ENCODE peak calls at places on chromosomes 4 and X, in five cellular contexts. One of them, this sample, is unnamed.

GRCh38 chr4:157564771-157565170 is 344.2 kb downstream of the GRIA2 start:
- DNase-seq in Caki2: no peak
- DNase-seq in hepatocyte: no peak
- DNase-seq in activated CD4-positive, alpha-beta T cell treated with anti-CD3 and anti-CD28 coated beads, Interleukin-2, amount 50 U/mL, for 48 hours: no peak
- DNase-seq in midbrain: no peak
- DNase-seq in this sample: no peak

GRCh38 chrX:118779581-118779980 is 44.0 kb upstream of the ZCCHC12 start:
- DNase-seq in Caki2: no peak
- DNase-seq in hepatocyte: no peak
- DNase-seq in activated CD4-positive, alpha-beta T cell treated with anti-CD3 and anti-CD28 coated beads, Interleukin-2, amount 50 U/mL, for 48 hours: no peak
- DNase-seq in midbrain: no peak
- DNase-seq in this sample: no peak

GRCh38 chr4:88697588-88698329 is at the start of gene NAP1L5:
- DNase-seq in Caki2: no peak
- DNase-seq in hepatocyte: peak
- DNase-seq in activated CD4-positive, alpha-beta T cell treated with anti-CD3 and anti-CD28 coated beads, Interleukin-2, amount 50 U/mL, for 48 hours: peak
- DNase-seq in midbrain: peak
- DNase-seq in this sample: peak

GRCh38 chr4:1736820-1737219 is 15.5 kb downstream of the TACC3 start:
- DNase-seq in Caki2: no peak
- DNase-seq in hepatocyte: no peak
- DNase-seq in activated CD4-positive, alpha-beta T cell treated with anti-CD3 and anti-CD28 coated beads, Interleukin-2, amount 50 U/mL, for 48 hours: no peak
- DNase-seq in midbrain: no peak
- DNase-seq in this sample: no peak

GRCh38 chrX:150146271-150146888 is 208.1 kb upstream of the EOLA2 start:
- DNase-seq in Caki2: no peak
- DNase-seq in hepatocyte: no peak
- DNase-seq in activated CD4-positive, alpha-beta T cell treated with anti-CD3 and anti-CD28 coated beads, Interleukin-2, amount 50 U/mL, for 48 hours: no peak
- DNase-seq in midbrain: no peak
- DNase-seq in this sample: no peak

GRCh38 chr4:90328558-90328957 is 201.4 kb downstream of the CCSER1 start:
- DNase-seq in Caki2: no peak
- DNase-seq in hepatocyte: peak
- DNase-seq in activated CD4-positive, alpha-beta T cell treated with anti-CD3 and anti-CD28 coated beads, Interleukin-2, amount 50 U/mL, for 48 hours: no peak
- DNase-seq in midbrain: no peak
- DNase-seq in this sample: no peak

GRCh38 chr4:151933122-151933827 is 172.5 kb upstream of the GATB start:
- DNase-seq in Caki2: no peak
- DNase-seq in hepatocyte: no peak
- DNase-seq in activated CD4-positive, alpha-beta T cell treated with anti-CD3 and anti-CD28 coated beads, Interleukin-2, amount 50 U/mL, for 48 hours: no peak
- DNase-seq in midbrain: no peak
- DNase-seq in this sample: no peak

GRCh38 chr4:52298444-52298843 is 247.3 kb downstream of the SPATA18 start:
- DNase-seq in Caki2: no peak
- DNase-seq in hepatocyte: no peak
- DNase-seq in activated CD4-positive, alpha-beta T cell treated with anti-CD3 and anti-CD28 coated beads, Interleukin-2, amount 50 U/mL, for 48 hours: no peak
- DNase-seq in midbrain: no peak
- DNase-seq in this sample: peak

GRCh38 chr4:144787365-144788263 is 141.7 kb downstream of the HHIP start:
- DNase-seq in Caki2: peak
- DNase-seq in hepatocyte: peak
- DNase-seq in activated CD4-positive, alpha-beta T cell treated with anti-CD3 and anti-CD28 coated beads, Interleukin-2, amount 50 U/mL, for 48 hours: no peak
- DNase-seq in midbrain: peak
- DNase-seq in this sample: no peak

GRCh38 chr4:7347981-7348380 is 86.7 kb downstream of the PSAPL1 start:
- DNase-seq in Caki2: no peak
- DNase-seq in hepatocyte: no peak
- DNase-seq in activated CD4-positive, alpha-beta T cell treated with anti-CD3 and anti-CD28 coated beads, Interleukin-2, amount 50 U/mL, for 48 hours: no peak
- DNase-seq in midbrain: no peak
- DNase-seq in this sample: peak

GRCh38 chrX:149205937-149206336 is 299.2 kb downstream of the IDS start:
- DNase-seq in Caki2: no peak
- DNase-seq in hepatocyte: no peak
- DNase-seq in activated CD4-positive, alpha-beta T cell treated with anti-CD3 and anti-CD28 coated beads, Interleukin-2, amount 50 U/mL, for 48 hours: no peak
- DNase-seq in midbrain: no peak
- DNase-seq in this sample: no peak

GRCh38 chr4:41550308-41550707 is 12.4 kb downstream of the LIMCH1 start:
- DNase-seq in Caki2: no peak
- DNase-seq in hepatocyte: no peak
- DNase-seq in activated CD4-positive, alpha-beta T cell treated with anti-CD3 and anti-CD28 coated beads, Interleukin-2, amount 50 U/mL, for 48 hours: no peak
- DNase-seq in midbrain: no peak
- DNase-seq in this sample: no peak

GRCh38 chrX:50812995-50813842 is 775 bp downstream of the SHROOM4 start:
- DNase-seq in Caki2: peak
- DNase-seq in hepatocyte: peak
- DNase-seq in activated CD4-positive, alpha-beta T cell treated with anti-CD3 and anti-CD28 coated beads, Interleukin-2, amount 50 U/mL, for 48 hours: no peak
- DNase-seq in midbrain: no peak
- DNase-seq in this sample: peak

GRCh38 chrX:140765043-140765784 is 55.7 kb downstream of the LINC00632 start:
- DNase-seq in Caki2: peak
- DNase-seq in hepatocyte: peak
- DNase-seq in activated CD4-positive, alpha-beta T cell treated with anti-CD3 and anti-CD28 coated beads, Interleukin-2, amount 50 U/mL, for 48 hours: no peak
- DNase-seq in midbrain: peak
- DNase-seq in this sample: peak

GRCh38 chr4:186957952-186958555 is 234.4 kb upstream of the FAT1 start:
- DNase-seq in Caki2: peak
- DNase-seq in hepatocyte: no peak
- DNase-seq in activated CD4-positive, alpha-beta T cell treated with anti-CD3 and anti-CD28 coated beads, Interleukin-2, amount 50 U/mL, for 48 hours: no peak
- DNase-seq in midbrain: no peak
- DNase-seq in this sample: no peak

GRCh38 chrX:18012974-18013373 is 151.9 kb upstream of the RAI2 start:
- DNase-seq in Caki2: no peak
- DNase-seq in hepatocyte: no peak
- DNase-seq in activated CD4-positive, alpha-beta T cell treated with anti-CD3 and anti-CD28 coated beads, Interleukin-2, amount 50 U/mL, for 48 hours: no peak
- DNase-seq in midbrain: no peak
- DNase-seq in this sample: no peak